ENCODE peak calls at places on chromosomes 11 and 22, in ten cellular contexts. C is HCT116, U is GM23338, N is fibroblast of lung, L is hepatocyte, R is neural progenitor cell, X is H1, F is K562, P is GM23248, H is PC-3. V is an unnamed sample.
A peak's percentile ranks its signal among the peaks of the same experiment; 100 is the strongest.

GRCh38 chr11:10261821-10262220 is 32.2 kb downstream of the SBF2 start:
- DNase-seq in F (no peak), U (no peak), P (peak; percentile 52), N (peak; percentile 17), X (no peak), L (no peak), C (no peak), R (no peak), H (peak; percentile 25), V (no peak)

GRCh38 chr11:19441752-19442553 is 201.2 kb upstream of the E2F8 start:
- DNase-seq in N (peak; percentile 93), P (peak; percentile 95), X (no peak), L (peak; percentile 89), U (no peak), F (peak; percentile 91), H (peak; percentile 95), C (peak; percentile 66), R (no peak), V (peak; percentile 91)

GRCh38 chr11:71269603-71270511 is 17.5 kb upstream of the SHANK2 start:
- DNase-seq in U (no peak), L (no peak), N (no peak), H (no peak), F (no peak), P (no peak), R (no peak), C (no peak), X (peak; percentile 37), V (peak; percentile 73)

GRCh38 chr11:19080579-19080993 is 20.1 kb upstream of the MRGPRX2 start:
- DNase-seq in C (no peak), R (no peak), L (peak; percentile 25), P (peak; percentile 76), U (no peak), N (peak; percentile 33), F (no peak), X (no peak), H (peak; percentile 95), V (peak; percentile 86)

GRCh38 chr11:75389925-75390324 is 9.4 kb upstream of the RPS3 start:
- DNase-seq in L (no peak), C (no peak), F (no peak), H (no peak), U (no peak), X (no peak), N (no peak), R (no peak), P (no peak), V (no peak)

GRCh38 chr11:117618273-117618672 is 178.7 kb downstream of the DSCAML1 start:
- DNase-seq in H (no peak), P (no peak), N (no peak), C (no peak), R (no peak), L (no peak), F (no peak), X (no peak), U (no peak), V (no peak)

GRCh38 chr11:66885469-66886316 is 28.8 kb downstream of the LRFN4 start:
- DNase-seq in F (peak; percentile 83), X (no peak), C (no peak), L (no peak), P (no peak), H (no peak), R (no peak), N (no peak), U (no peak), V (peak; percentile 52)

GRCh38 chr22:30230787-30231461 is 15.6 kb downstream of the LIF start:
- DNase-seq in F (no peak), P (no peak), R (no peak), H (no peak), L (no peak), C (no peak), X (no peak), U (no peak), N (no peak), V (no peak)

GRCh38 chr11:101848262-101848661 is 66.5 kb upstream of the CEP126 start:
- DNase-seq in H (peak; percentile 77), F (peak; percentile 6), C (no peak), P (peak; percentile 55), L (peak; percentile 42), X (no peak), U (peak; percentile 33), N (peak; percentile 65), R (peak; percentile 20), V (no peak)

GRCh38 chr11:34331329-34331728 is 26.5 kb downstream of the ABTB2 start:
- DNase-seq in C (no peak), X (no peak), N (peak; percentile 68), U (no peak), R (no peak), H (peak; percentile 86), F (no peak), P (peak; percentile 89), L (no peak), V (peak; percentile 85)

GRCh38 chr11:11786771-11787170 is 55.0 kb upstream of the USP47 start:
- DNase-seq in R (peak; percentile 25), L (peak; percentile 25), N (peak; percentile 51), U (peak; percentile 50), C (no peak), F (no peak), X (no peak), P (peak; percentile 54), H (peak; percentile 53), V (no peak)

GRCh38 chr22:33720166-33720878 is 200.0 kb downstream of the LARGE1 start:
- DNase-seq in N (no peak), R (no peak), C (no peak), X (no peak), F (no peak), H (no peak), L (peak; percentile 20), P (no peak), U (no peak), V (no peak)

GRCh38 chr22:33715626-33716025 is 204.7 kb downstream of the LARGE1 start:
- DNase-seq in H (no peak), N (no peak), C (no peak), P (no peak), L (no peak), F (no peak), R (no peak), X (no peak), U (no peak), V (no peak)

GRCh38 chr22:33715221-33715620 is 205.1 kb downstream of the LARGE1 start:
- DNase-seq in F (no peak), U (no peak), H (no peak), C (no peak), L (no peak), X (no peak), R (no peak), P (no peak), N (no peak), V (no peak)

GRCh38 chr22:33722817-33723216 is 197.5 kb downstream of the LARGE1 start:
- DNase-seq in R (peak; percentile 33), U (no peak), F (no peak), P (no peak), X (no peak), H (no peak), L (no peak), N (no peak), C (no peak), V (no peak)

GRCh38 chr22:33717694-33718396 is 202.4 kb downstream of the LARGE1 start:
- DNase-seq in L (no peak), X (no peak), R (no peak), H (no peak), F (no peak), C (no peak), N (no peak), P (no peak), U (no peak), V (peak; percentile 26)
- H3K27ac ChIP-seq in L (no peak overlapping the region), X (no peak overlapping the region), R (no peak overlapping the region), H (no peak overlapping the region), F (no peak overlapping the region), C (no peak overlapping the region), N (no peak overlapping the region), P (no peak overlapping the region), U (no peak overlapping the region), V (no peak overlapping the region)

GRCh38 chr22:20517422-20517821 is 10.0 kb downstream of the MED15 start:
- DNase-seq in U (no peak), H (no peak), X (no peak), C (no peak), P (no peak), F (no peak), L (no peak), N (no peak), R (no peak), V (no peak)

GRCh38 chr22:20519558-20519957 is 12.1 kb downstream of the MED15 start:
- DNase-seq in N (no peak), F (no peak), L (no peak), P (no peak), X (no peak), H (no peak), C (no peak), U (no peak), R (no peak), V (no peak)

GRCh38 chr22:20514658-20515406 is 7.4 kb downstream of the MED15 start:
- DNase-seq in H (peak; percentile 88), U (no peak), F (no peak), L (peak; percentile 64), C (no peak), P (peak; percentile 97), X (no peak), N (peak; percentile 87), R (no peak), V (peak; percentile 93)

GRCh38 chr22:20517841-20518592 is 10.6 kb downstream of the MED15 start:
- DNase-seq in U (no peak), H (no peak), F (no peak), R (no peak), N (no peak), C (no peak), L (no peak), X (no peak), P (no peak), V (no peak)

GRCh38 chr22:20516399-20516798 is 9.0 kb downstream of the MED15 start:
- DNase-seq in L (no peak), C (no peak), N (no peak), R (no peak), X (no peak), P (no peak), U (no peak), F (no peak), H (no peak), V (no peak)
- H4K20me1 ChIP-seq in L (peaks cover 92% of the 10 kb centered on the region), C (no peaks in the 10 kb centered on the region), N (peaks cover 3% of the 10 kb centered on the region), R (peaks cover 65% of the 10 kb centered on the region), X (peaks cover 18% of the 10 kb centered on the region), P (peaks cover 7% of the 10 kb centered on the region), U (peaks cover 26% of the 10 kb centered on the region), F (peaks cover 62% of the 10 kb centered on the region), H (peaks cover 51% of the 10 kb centered on the region), V (peaks cover 79% of the 10 kb centered on the region)

DNA sequence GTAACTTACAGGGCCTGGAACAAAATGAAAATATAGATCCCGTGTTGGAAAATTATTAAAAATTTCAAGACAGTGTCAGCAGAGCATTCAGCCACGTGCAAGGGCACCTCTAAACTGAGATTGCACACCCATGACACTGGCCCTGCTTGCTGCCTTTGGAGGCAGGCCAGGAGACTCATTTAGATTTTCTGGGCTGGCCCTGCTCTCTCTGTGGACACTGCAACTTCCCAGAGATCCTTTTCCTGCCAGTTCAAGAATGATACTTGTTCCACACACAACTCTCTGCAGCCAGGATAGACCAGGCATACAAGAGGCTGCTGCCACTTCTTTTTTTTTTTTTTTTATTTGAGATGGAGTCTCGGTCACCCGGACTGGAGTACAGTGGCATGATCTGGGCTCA is 56.7 kb upstream of the PTPRJ start:
- DNase-seq in L (no peak), U (no peak), F (no peak), C (no peak), N (peak; percentile 44), R (no peak), H (no peak), X (no peak), P (peak; percentile 77), V (peak; percentile 73)
- H3K27ac ChIP-seq in L (peak overlapping the region; percentile 9), U (no peak overlapping the region), F (no peak overlapping the region), C (peak overlapping the region; percentile 64), N (peak overlapping the region; percentile 23), R (no peak overlapping the region), H (peak overlapping the region; percentile 51), X (no peak overlapping the region), P (peak overlapping the region; percentile 80), V (peak overlapping the region; percentile 90)

GRCh38 chr11:61145228-61146005 is 15.8 kb downstream of the VPS37C start:
- DNase-seq in H (no peak), F (no peak), C (no peak), X (no peak), N (no peak), L (no peak), P (no peak), U (no peak), R (no peak), V (no peak)
- H4K20me1 ChIP-seq in H (no peaks in the 10 kb centered on the region), F (peaks cover 29% of the 10 kb centered on the region), C (no peaks in the 10 kb centered on the region), X (peaks cover 15% of the 10 kb centered on the region), N (peaks cover 2% of the 10 kb centered on the region), L (peaks cover 17% of the 10 kb centered on the region), P (no peaks in the 10 kb centered on the region), U (peaks cover 11% of the 10 kb centered on the region), R (peaks cover 59% of the 10 kb centered on the region), V (peaks cover 61% of the 10 kb centered on the region)